ENCODE peak calls at places on chromosome 1, in seven cellular contexts. B is iris pigment epithelial cell, P is amniotic stem cell, A is H1, V is small intestine, S is WTC11, X is HTR-8/SVneo. M is an unnamed sample.

GRCh38 chr1:245085508-245086095 is 69.2 kb upstream of the KIF26B start:
- DNase-seq in B (peak), P (peak), A (no peak), X (peak), S (no peak), V (no peak), M (peak)

GRCh38 chr1:11719313-11720032 is 16.5 kb upstream of the AGTRAP start:
- DNase-seq in A (no peak), S (peak), V (peak), X (peak), P (no peak), B (peak), M (peak)

GRCh38 chr1:31981976-31982375 is 31.7 kb upstream of the KHDRBS1 start:
- DNase-seq in X (no peak), S (no peak), B (no peak), A (no peak), V (peak), P (no peak), M (peak)

GRCh38 chr1:91402023-91402422 is 2.6 kb downstream of the HFM1 start:
- DNase-seq in A (no peak), X (peak), B (peak), P (no peak), V (no peak), S (no peak), M (peak)

GRCh38 chr1:29322861-29323585 is 86.7 kb downstream of the PTPRU start:
- DNase-seq in X (no peak), S (no peak), V (no peak), A (no peak), B (no peak), P (no peak), M (no peak)

GRCh38 chr1:156460525-156460924 is 40.0 kb downstream of the MEF2D start:
- DNase-seq in P (no peak), V (no peak), S (no peak), B (no peak), X (no peak), A (no peak), M (no peak)

GRCh38 chr1:231639819-231640218 is 13.2 kb downstream of the DISC1 start:
- DNase-seq in P (no peak), B (no peak), X (no peak), S (no peak), V (no peak), A (no peak), M (no peak)

GRCh38 chr1:62306065-62306464 is 13.2 kb downstream of the KANK4 start:
- DNase-seq in S (no peak), X (no peak), P (no peak), A (no peak), B (no peak), V (no peak), M (no peak)

GRCh38 chr1:33433509-33434362 is 2.8 kb upstream of the PHC2 start:
- DNase-seq in X (peak), V (peak), B (peak), P (peak), S (no peak), A (no peak), M (peak)

GRCh38 chr1:108590947-108591346 is 31.0 kb downstream of the EEIG2 start:
- DNase-seq in V (peak), B (peak), X (peak), P (peak), S (no peak), A (no peak), M (peak)

GRCh38 chr1:188611432-188611831 is 1782.7 kb downstream of the PLA2G4A start:
- DNase-seq in V (no peak), S (no peak), A (no peak), P (no peak), X (no peak), B (no peak), M (no peak)

GRCh38 chr1:238681451-238681850 is 704.9 kb upstream of the CHRM3 start:
- DNase-seq in B (peak), V (no peak), S (no peak), A (no peak), X (no peak), P (no peak), M (peak)

GRCh38 chr1:41641483-41641829 is 157.0 kb upstream of the EDN2 start:
- DNase-seq in S (no peak), A (no peak), B (no peak), P (no peak), V (no peak), X (no peak), M (no peak)

GRCh38 chr1:228304225-228304624 is 96.4 kb downstream of the OBSCN start:
- DNase-seq in B (no peak), X (no peak), V (no peak), A (no peak), P (no peak), S (no peak), M (no peak)

GRCh38 chr1:223401873-223402789 is 8.9 kb downstream of the CCDC185 start:
- DNase-seq in S (no peak), P (peak), V (no peak), A (no peak), B (peak), X (no peak), M (peak)

GRCh38 chr1:227901906-227902640 is 45.7 kb downstream of the WNT9A start:
- DNase-seq in X (no peak), V (no peak), A (no peak), B (peak), P (no peak), S (peak), M (peak)

GRCh38 chr1:109959974-109960744 is 24.4 kb upstream of the AHCYL1 start:
- DNase-seq in B (peak), A (no peak), V (no peak), S (peak), P (peak), X (peak), M (peak)

GRCh38 chr1:10727703-10728348 is 68.6 kb downstream of the CASZ1 start:
- DNase-seq in P (no peak), V (no peak), A (no peak), S (no peak), B (no peak), X (no peak), M (no peak)

GRCh38 chr1:26064591-26064990 is 2.8 kb downstream of the TRIM63 start:
- DNase-seq in A (no peak), P (no peak), S (no peak), B (no peak), X (no peak), V (no peak), M (no peak)

GRCh38 chr1:225711236-225711937 is 58.5 kb upstream of the ENAH start:
- DNase-seq in V (peak), P (no peak), X (no peak), B (no peak), S (no peak), A (no peak), M (peak)

GRCh38 chr1:47434051-47434842 is 3.6 kb upstream of the FOXD2 start:
- DNase-seq in X (no peak), S (no peak), B (peak), P (no peak), V (no peak), A (no peak), M (peak)

GRCh38 chr1:15178571-15179484 is 25.3 kb downstream of the TMEM51 start:
- DNase-seq in B (peak), S (no peak), X (peak), A (no peak), P (peak), V (no peak), M (peak)

GRCh38 chr1:35184495-35185199 is 8.3 kb downstream of the SFPQ start:
- DNase-seq in X (no peak), S (no peak), V (no peak), P (no peak), B (no peak), A (no peak), M (no peak)

GRCh38 chr1:16226495-16227179 is 10.3 kb downstream of the CPLANE2 start:
- DNase-seq in B (no peak), A (no peak), X (no peak), V (peak), S (peak), P (no peak), M (no peak)

GRCh38 chr1:118902299-118903270 is 85.6 kb downstream of the TBX15 start:
- DNase-seq in A (no peak), X (no peak), P (no peak), B (peak), S (no peak), V (no peak), M (peak)

GRCh38 chr1:112868191-112868590 is 87.8 kb downstream of the SLC16A1 start:
- DNase-seq in P (no peak), V (no peak), X (no peak), B (no peak), A (no peak), S (no peak), M (no peak)

GRCh38 chr1:21539933-21540332 is 30.7 kb downstream of the ALPL start:
- DNase-seq in A (no peak), S (peak), P (no peak), X (no peak), V (no peak), B (no peak), M (peak)

M was measured in EH.